ENCODE peak calls at places on chromosome 18, in nine cellular contexts. W is uterus; B is mammary epithelial cell; Z is CD4-positive, alpha-beta T cell; Y is GM19239; T is T follicular helper cell; F is progenitor cell of endocrine pancreas; S is stomach; R is NCI-H1930. E is an unnamed sample.

GRCh38 chr18:58005036-58005435 is 39.0 kb upstream of the NEDD4L start:
- DNase-seq in F (no peak), R (no peak), S (no peak), W (no peak), B (peak), Y (no peak), Z (no peak), T (no peak), E (no peak)

GRCh38 chr18:69935319-69936190 is 12.1 kb downstream of the CD226 start:
- DNase-seq in Y (no peak), B (peak), S (peak), W (no peak), F (no peak), R (no peak), Z (peak), T (peak), E (peak)

GRCh38 chr18:10009321-10010144 is 95.7 kb downstream of the VAPA start:
- DNase-seq in B (no peak), W (no peak), S (no peak), Y (no peak), R (no peak), T (no peak), F (no peak), Z (no peak), E (no peak)

GRCh38 chr18:10997885-10998284 is 151.5 kb downstream of the PIEZO2 start:
- DNase-seq in F (no peak), T (no peak), Z (no peak), Y (no peak), B (no peak), S (no peak), W (no peak), R (no peak), E (no peak)

GRCh38 chr18:55539240-55539639 is 48.8 kb downstream of the TCF4 start:
- DNase-seq in W (no peak), R (no peak), T (no peak), Y (no peak), Z (no peak), S (no peak), B (no peak), F (no peak), E (no peak)

GRCh38 chr18:58806826-58807714 is 57.6 kb upstream of the ZNF532 start:
- DNase-seq in Y (peak), R (no peak), S (no peak), B (no peak), T (no peak), W (no peak), F (no peak), Z (no peak), E (no peak)

GRCh38 chr18:76256897-76257500 is 238.0 kb downstream of the ZNF516 start:
- DNase-seq in S (no peak), R (peak), W (peak), Z (no peak), B (peak), T (no peak), Y (no peak), F (no peak), E (no peak)

GRCh38 chr18:45254683-45255082 is 360.6 kb upstream of the SLC14A2 start:
- DNase-seq in Y (no peak), B (peak), F (no peak), R (no peak), T (no peak), W (peak), Z (no peak), S (no peak), E (no peak)

GRCh38 chr18:79766308-79766707 is 31.4 kb upstream of the KCNG2 start:
- DNase-seq in T (no peak), Y (no peak), R (no peak), F (no peak), W (no peak), B (no peak), S (no peak), Z (no peak), E (no peak)

GRCh38 chr18:76573325-76574025 is 78.4 kb upstream of the ZNF516 start:
- DNase-seq in R (no peak), S (no peak), Z (no peak), F (no peak), Y (no peak), B (peak), W (no peak), T (no peak), E (no peak)

GRCh38 chr18:22052405-22053105 is 116.8 kb upstream of the GATA6 start:
- DNase-seq in B (no peak), W (no peak), S (no peak), R (no peak), T (no peak), Z (no peak), Y (no peak), F (no peak), E (no peak)

E was measured in activated naive CD8-positive, alpha-beta T cell treated with anti-CD3 and anti-CD28 coated beads, Interleukin-2, amount 50 U/mL, for 24 hours.